ENCODE peak calls at places on chromosomes 5 and 9, in nine cellular contexts. C is CD8-positive, alpha-beta T cell; A is B cell; M is endothelial cell; K is mesothelial cell of epicardium; W is bronchial epithelial cell; R is testis; B is CD4-positive, alpha-beta T cell; N is endodermal cell. E is an unnamed sample.

GRCh38 chr9:87040410-87041009 is 93.2 kb upstream of the GAS1 start:
- DNase-seq in C (no peak), A (no peak), M (no peak), K (no peak), W (no peak), R (no peak), B (no peak), N (peak; percentile 54), E (no peak)

GRCh38 chr5:73296772-73297171 is 123.8 kb downstream of the TMEM174 start:
- DNase-seq in C (no peak), A (no peak), M (no peak), K (no peak), W (peak; percentile 46), R (no peak), B (no peak), N (no peak), E (no peak)

GRCh38 chr5:1204693-1205242 is 3.4 kb downstream of the SLC6A19 start:
- DNase-seq in C (no peak), A (no peak), M (peak; percentile 38), K (no peak), W (peak; percentile 14), R (peak; percentile 51), B (no peak), N (peak; percentile 78), E (peak; percentile 66)

GRCh38 chr5:129804705-129805104 is 56.8 kb downstream of the MINAR2 start:
- DNase-seq in C (no peak), A (no peak), M (no peak), K (no peak), W (no peak), R (no peak), B (no peak), N (peak; percentile 60), E (no peak)

GRCh38 chr9:129094387-129095169 is 13.7 kb downstream of the DOLPP1 start:
- DNase-seq in C (no peak), A (no peak), M (no peak), K (no peak), W (no peak), R (peak; percentile 38), B (no peak), N (no peak), E (no peak)

GRCh38 chr9:699396-699795 is 142.1 kb upstream of the DMRT1 start:
- DNase-seq in C (no peak), A (no peak), M (no peak), K (no peak), W (no peak), R (no peak), B (no peak), N (no peak), E (no peak)

GRCh38 chr9:98117984-98118639 is 910 bp downstream of the TRIM14 start:
- DNase-seq in C (peak; percentile 32), A (peak; percentile 44), M (no peak), K (no peak), W (peak; percentile 44), R (peak; percentile 61), B (peak; percentile 41), N (peak; percentile 64), E (peak; percentile 26)

GRCh38 chr9:98906273-98907040 is 37.2 kb upstream of the COL15A1 start:
- DNase-seq in C (no peak), A (no peak), M (no peak), K (peak; percentile 63), W (no peak), R (no peak), B (no peak), N (peak; percentile 29), E (no peak)

GRCh38 chr5:78984611-78985406 is at the start of gene ARSB:
- DNase-seq in C (peak; percentile 71), A (peak; percentile 87), M (peak; percentile 87), K (peak; percentile 87), W (peak; percentile 67), R (peak; percentile 91), B (peak; percentile 64), N (peak; percentile 96), E (no peak)

GRCh38 chr5:78985407-78986223 is 505 bp upstream of the ARSB start:
- DNase-seq in C (peak; percentile 49), A (peak; percentile 74), M (no peak), K (no peak), W (peak; percentile 46), R (peak; percentile 43), B (peak; percentile 26), N (peak; percentile 45), E (no peak)

GRCh38 chr5:78979899-78980298 is 5.2 kb downstream of the ARSB start:
- DNase-seq in C (no peak), A (no peak), M (no peak), K (no peak), W (peak; percentile 36), R (no peak), B (no peak), N (no peak), E (no peak)

GRCh38 chr5:78983601-78984000 is 1.5 kb downstream of the ARSB start:
- DNase-seq in C (no peak), A (no peak), M (no peak), K (no peak), W (no peak), R (no peak), B (no peak), N (peak; percentile 43), E (no peak)

DNA sequence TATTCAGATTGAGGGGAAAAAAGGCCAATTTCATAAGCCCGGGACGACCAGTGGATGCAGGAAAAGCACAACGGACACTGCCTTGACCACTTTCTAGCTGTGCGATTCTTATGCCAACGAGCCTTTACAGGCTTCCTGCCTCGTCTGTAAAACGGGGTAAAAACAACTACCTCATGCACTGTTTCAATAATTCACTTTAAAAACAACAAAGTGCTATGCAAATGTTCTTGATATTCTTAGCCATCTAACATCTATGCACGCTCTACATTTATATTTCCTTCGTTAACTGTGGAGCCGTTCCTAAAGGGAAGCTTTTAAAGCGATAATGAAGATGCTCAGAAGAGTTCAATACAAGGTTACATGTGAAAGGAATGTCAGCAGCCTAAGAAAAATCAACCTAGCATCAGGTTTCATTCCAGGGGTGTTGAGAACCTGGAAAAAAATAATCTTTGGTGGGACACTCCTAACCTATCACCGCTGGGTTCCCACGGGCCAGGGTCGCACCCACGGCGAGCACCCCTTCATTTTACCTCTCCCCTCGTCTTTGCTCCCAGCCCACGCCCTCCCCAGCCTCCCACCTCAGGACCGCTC is 995 bp downstream of the ARSB start:
- DNase-seq in C (no peak), A (no peak), M (no peak), K (no peak), W (peak; percentile 26), R (no peak), B (no peak), N (peak; percentile 50), E (no peak)
- TF ChIP-seq CTCF in C (no peak), A (no peak), M (no peak), K (no peak), W (no peak), R (peak; percentile 39), B (peak; percentile 9), N (no peak), E (peak; percentile 71)

GRCh38 chr9:137236936-137237421 is 4.1 kb upstream of the TUBB4B start:
- DNase-seq in C (no peak), A (no peak), M (no peak), K (no peak), W (no peak), R (no peak), B (no peak), N (no peak), E (no peak)

GRCh38 chr9:137234055-137234697 is 3.5 kb downstream of the SLC34A3 start:
- DNase-seq in C (no peak), A (no peak), M (no peak), K (no peak), W (no peak), R (no peak), B (no peak), N (no peak), E (no peak)

GRCh38 chr9:137236238-137236935 is 4.7 kb upstream of the TUBB4B start:
- DNase-seq in C (peak; percentile 83), A (peak; percentile 91), M (peak; percentile 92), K (peak; percentile 95), W (peak; percentile 53), R (peak; percentile 91), B (peak; percentile 93), N (peak; percentile 96), E (no peak)

GRCh38 chr9:137234758-137235423 is 4.2 kb downstream of the SLC34A3 start:
- DNase-seq in C (no peak), A (no peak), M (no peak), K (no peak), W (no peak), R (no peak), B (no peak), N (no peak), E (no peak)

DNA sequence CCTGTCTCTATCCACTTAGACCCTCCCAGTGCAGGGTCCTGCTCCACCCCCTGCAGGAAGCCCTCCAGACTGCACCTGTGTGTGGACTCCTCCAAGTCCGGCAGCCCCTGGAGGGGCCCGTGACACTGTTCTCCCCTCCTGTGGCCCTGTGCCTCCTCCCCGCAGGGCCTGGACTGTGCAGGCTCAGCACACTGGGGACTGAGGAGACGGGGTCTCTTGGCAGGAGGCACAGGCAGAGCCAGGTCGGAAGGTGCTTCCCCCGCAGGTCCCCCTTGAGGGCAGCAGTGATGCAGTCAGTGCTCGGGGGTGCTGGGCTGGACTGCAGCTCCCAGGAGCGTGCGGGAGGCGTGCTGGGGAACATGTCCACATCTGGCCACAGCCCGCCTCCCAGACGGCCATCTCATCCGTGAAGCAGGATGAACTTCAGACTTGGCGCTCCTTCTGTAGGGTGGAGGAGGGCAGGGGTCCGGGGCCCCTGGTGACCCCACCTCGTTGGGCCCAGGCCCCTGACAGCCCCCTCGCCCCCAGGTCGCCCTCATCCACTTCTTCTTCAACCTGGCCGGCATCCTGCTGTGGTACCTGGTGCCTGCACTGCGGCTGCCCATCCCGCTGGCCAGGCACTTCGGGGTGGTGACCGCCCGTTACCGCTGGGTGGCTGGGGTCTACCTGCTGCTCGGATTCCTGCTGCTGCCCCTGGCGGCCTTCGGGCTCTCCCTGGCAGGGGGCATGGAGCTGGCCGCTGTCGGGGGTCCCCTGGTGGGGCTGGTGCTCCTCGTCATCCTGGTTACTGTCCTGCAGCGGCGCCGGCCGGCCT is 4.9 kb downstream of the SLC34A3 start:
- DNase-seq in C (no peak), A (no peak), M (no peak), K (no peak), W (no peak), R (no peak), B (no peak), N (peak; percentile 75), E (no peak)
- TF ChIP-seq CTCF in C (no peak), A (no peak), M (no peak), K (no peak), W (no peak), R (no peak), B (no peak), N (peak; percentile 51), E (no peak)

GRCh38 chr5:10333154-10334006 is 20.1 kb upstream of the MARCHF6 start:
- DNase-seq in C (no peak), A (no peak), M (peak; percentile 57), K (peak; percentile 49), W (no peak), R (peak; percentile 33), B (no peak), N (peak; percentile 82), E (no peak)
- TF ChIP-seq CTCF in C (no peak), A (no peak), M (no peak), K (no peak), W (peak; percentile 26), R (no peak), B (no peak), N (peak; percentile 43), E (peak; percentile 68)

GRCh38 chr9:4386819-4387218 is 87.0 kb upstream of the GLIS3 start:
- DNase-seq in C (no peak), A (no peak), M (no peak), K (no peak), W (peak; percentile 6), R (no peak), B (no peak), N (peak; percentile 54), E (no peak)

GRCh38 chr9:4381744-4382143 is 81.9 kb upstream of the GLIS3 start:
- DNase-seq in C (no peak), A (no peak), M (no peak), K (no peak), W (no peak), R (no peak), B (no peak), N (no peak), E (no peak)

GRCh38 chr9:4384750-4385149 is 84.9 kb upstream of the GLIS3 start:
- DNase-seq in C (no peak), A (no peak), M (no peak), K (no peak), W (no peak), R (no peak), B (no peak), N (no peak), E (no peak)

GRCh38 chr9:4380406-4380805 is 80.5 kb upstream of the GLIS3 start:
- DNase-seq in C (no peak), A (no peak), M (no peak), K (no peak), W (no peak), R (no peak), B (no peak), N (no peak), E (no peak)

GRCh38 chr9:4382722-4383317 is 83.0 kb upstream of the GLIS3 start:
- DNase-seq in C (no peak), A (no peak), M (peak; percentile 18), K (no peak), W (peak; percentile 29), R (no peak), B (no peak), N (peak; percentile 52), E (no peak)
- TF ChIP-seq CTCF in C (peak; percentile 53), A (peak; percentile 25), M (peak; percentile 24), K (peak; percentile 27), W (peak; percentile 46), R (peak; percentile 16), B (peak; percentile 63), N (peak; percentile 83), E (peak; percentile 90)

E was measured in chondrocyte.